ENCODE peak calls at places on chromosomes 2 and 18, in nine cellular contexts. W is RPMI7951; D is effector memory CD4-positive, alpha-beta T cell; M is NCI-H2029 treated with DMSO at 0.1 percent for 48 hours; Y is GDM1; U is cardiac muscle cell; O is NCI-H1092 treated with DMSO at 0.1 percent for 48 hours; H is H9; F is trophoblast cell. E is an unnamed sample.

GRCh38 chr2:62524293-62524941 is 18.4 kb upstream of the TMEM17 start:
- DNase-seq in D (no peak), O (no peak), W (peak), F (no peak), U (no peak), M (no peak), H (no peak), Y (no peak), E (no peak)

GRCh38 chr18:13137939-13138821 is 80.4 kb upstream of the LDLRAD4 start:
- DNase-seq in U (no peak), W (peak), Y (peak), O (no peak), F (peak), M (peak), D (peak), H (no peak), E (peak)

GRCh38 chr2:309148-309969 is 21.5 kb upstream of the ALKAL2 start:
- DNase-seq in H (peak), U (no peak), Y (no peak), F (no peak), O (no peak), D (no peak), M (no peak), W (no peak), E (no peak)

GRCh38 chr2:33529771-33530481 is 53.5 kb downstream of the RASGRP3 start:
- DNase-seq in W (peak), D (no peak), H (no peak), F (peak), M (no peak), O (no peak), Y (no peak), U (no peak), E (peak)

GRCh38 chr2:207317358-207317984 is 151.7 kb upstream of the KLF7 start:
- DNase-seq in Y (no peak), W (no peak), F (no peak), H (no peak), O (no peak), M (no peak), D (no peak), U (no peak), E (no peak)

GRCh38 chr2:237964578-237965404 is 2.0 kb upstream of the UBE2F start:
- DNase-seq in U (no peak), O (no peak), D (no peak), W (peak), M (no peak), Y (no peak), H (no peak), F (peak), E (no peak)

GRCh38 chr2:120619579-120619978 is 116.1 kb upstream of the GLI2 start:
- DNase-seq in M (no peak), F (no peak), Y (no peak), W (no peak), D (no peak), U (no peak), O (no peak), H (no peak), E (no peak)

GRCh38 chr2:130162968-130163367 is 18.1 kb upstream of the CCDC74B start:
- DNase-seq in W (no peak), U (no peak), O (no peak), M (no peak), F (no peak), D (no peak), Y (no peak), H (no peak), E (no peak)

GRCh38 chr2:167596072-167596471 is 651.3 kb downstream of the STK39 start:
- DNase-seq in Y (no peak), H (no peak), D (no peak), W (no peak), M (no peak), F (no peak), U (no peak), O (no peak), E (no peak)

E was measured in GM04503.